ENCODE peak calls at places on chromosomes 4 and X, in five cellular contexts. C is NB4, I is AG09309, S is cardiac fibroblast, H is fibroblast of pulmonary artery. G is an unnamed sample.

GRCh38 chrX:9134341-9134740 is 100.4 kb upstream of the FAM9B start:
- DNase-seq in C (no peak), I (no peak), S (no peak), H (no peak), G (no peak)

GRCh38 chr4:111136438-111136837 is 513.6 kb upstream of the PITX2 start:
- DNase-seq in C (peak; percentile 8), I (peak; percentile 55), S (peak; percentile 5), H (peak; percentile 4), G (peak; percentile 61)

GRCh38 chrX:152897216-152898144 is at the start of gene ZNF185:
- DNase-seq in C (no peak), I (no peak), S (peak; percentile 38), H (peak; percentile 22), G (no peak)

GRCh38 chrX:154986826-154987575 is 35.5 kb downstream of the F8 start:
- DNase-seq in C (peak; percentile 8), I (no peak), S (peak; percentile 52), H (peak; percentile 48), G (peak; percentile 2)

GRCh38 chr4:83320548-83320947 is 14.1 kb downstream of the HPSE start:
- DNase-seq in C (peak; percentile 95), I (no peak), S (peak; percentile 68), H (peak; percentile 65), G (peak; percentile 74)

GRCh38 chr4:110970642-110971041 is 347.8 kb upstream of the PITX2 start:
- DNase-seq in C (peak; percentile 69), I (no peak), S (peak; percentile 48), H (peak; percentile 23), G (peak; percentile 74)

GRCh38 chr4:152259866-152260265 is 276.0 kb downstream of the FBXW7 start:
- DNase-seq in C (no peak), I (peak; percentile 70), S (no peak), H (peak; percentile 20), G (peak; percentile 87)

GRCh38 chr4:17702666-17703065 is 78.8 kb downstream of the FAM184B start:
- DNase-seq in C (no peak), I (no peak), S (no peak), H (no peak), G (no peak)

GRCh38 chr4:168699224-168699878 is 202.5 kb downstream of the PALLD start:
- DNase-seq in C (no peak), I (no peak), S (no peak), H (no peak), G (no peak)

GRCh38 chrX:104659037-104659744 is 93.2 kb downstream of the IL1RAPL2 start:
- DNase-seq in C (no peak), I (no peak), S (peak; percentile 21), H (peak; percentile 5), G (peak; percentile 10)

GRCh38 chr4:53039741-53040458 is 177.8 kb downstream of the RASL11B start:
- DNase-seq in C (peak; percentile 72), I (no peak), S (no peak), H (no peak), G (no peak)

GRCh38 chr4:62204136-62204535 is 1004.0 kb downstream of the ADGRL3 start:
- DNase-seq in C (no peak), I (no peak), S (no peak), H (no peak), G (no peak)

GRCh38 chr4:171928336-171928735 is 115.1 kb downstream of the GALNTL6 start:
- DNase-seq in C (no peak), I (no peak), S (no peak), H (no peak), G (no peak)

GRCh38 chrX:110015915-110016314 is 13.0 kb downstream of the TMEM164 start:
- DNase-seq in C (no peak), I (no peak), S (no peak), H (no peak), G (no peak)

GRCh38 chr4:87423313-87424031 is 1.1 kb downstream of the NUDT9 start:
- DNase-seq in C (peak; percentile 30), I (no peak), S (no peak), H (no peak), G (peak; percentile 34)

GRCh38 chr4:99852199-99852718 is 35.6 kb downstream of the DAPP1 start:
- DNase-seq in C (no peak), I (no peak), S (no peak), H (no peak), G (no peak)

GRCh38 chrX:39854772-39855747 is 242.7 kb downstream of the BCOR start:
- DNase-seq in C (peak; percentile 88), I (no peak), S (no peak), H (no peak), G (no peak)

GRCh38 chrX:68874076-68874475 is 45.3 kb downstream of the EFNB1 start:
- DNase-seq in C (no peak), I (no peak), S (no peak), H (no peak), G (no peak)

GRCh38 chr4:187444061-187444460 is 551.5 kb upstream of the ZFP42 start:
- DNase-seq in C (no peak), I (no peak), S (no peak), H (no peak), G (no peak)

GRCh38 chr4:8238061-8238511 is 31.5 kb upstream of the HTRA3 start:
- DNase-seq in C (no peak), I (no peak), S (no peak), H (no peak), G (no peak)

GRCh38 chr4:3836802-3837601 is 70.8 kb downstream of the ADRA2C start:
- DNase-seq in C (peak; percentile 38), I (no peak), S (no peak), H (no peak), G (no peak)

GRCh38 chr4:137065306-137065705 is 467.0 kb downstream of the PCDH18 start:
- DNase-seq in C (no peak), I (no peak), S (peak; percentile 41), H (peak; percentile 30), G (peak; percentile 6)

GRCh38 chr4:24979554-24979953 is 51.2 kb downstream of the LGI2 start:
- DNase-seq in C (peak; percentile 79), I (no peak), S (peak; percentile 74), H (peak; percentile 87), G (peak; percentile 50)

DNA sequence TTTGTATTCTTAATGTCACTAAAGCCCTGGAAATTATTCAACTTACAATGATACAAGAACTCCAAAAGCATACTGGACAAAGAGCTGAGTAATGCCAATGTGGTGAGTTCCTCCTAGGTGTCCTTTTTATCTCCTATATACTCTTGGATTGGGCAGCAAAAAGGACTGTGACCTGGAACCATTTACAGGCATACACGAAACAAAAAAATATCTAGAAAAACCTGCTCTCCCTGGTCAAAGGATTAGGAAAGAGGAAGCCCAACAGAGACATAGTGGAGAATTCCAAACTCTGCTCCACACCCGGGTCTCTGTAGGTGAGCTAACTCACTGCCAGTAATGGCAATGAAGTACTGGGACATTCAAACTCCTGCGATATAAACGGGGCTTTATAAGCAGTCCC is 25.3 kb downstream of the SULT1B1 start:
- DNase-seq in C (no peak), I (no peak), S (no peak), H (no peak), G (no peak)
- H3K4me3 ChIP-seq in C (no peak overlapping the region), I (no peak overlapping the region), S (no peak overlapping the region), H (no peak overlapping the region), G (no peak overlapping the region)

GRCh38 chr4:173345648-173346047 is 11.5 kb upstream of the HMGB2 start:
- DNase-seq in C (no peak), I (no peak), S (no peak), H (no peak), G (no peak)
- H3K4me3 ChIP-seq in C (no peak overlapping the region), I (no peak overlapping the region), S (no peak overlapping the region), H (no peak overlapping the region), G (no peak overlapping the region)

GRCh38 chrX:102155806-102156179 is at the start of gene BEX5:
- DNase-seq in C (no peak), I (no peak), S (no peak), H (no peak), G (peak; percentile 5)
- H3K4me3 ChIP-seq in C (no peak within 1 kb of the TSS), I (peak within 1 kb of the TSS; percentile 27), S (no peak within 1 kb of the TSS), H (no peak within 1 kb of the TSS), G (no peak within 1 kb of the TSS)

DNA sequence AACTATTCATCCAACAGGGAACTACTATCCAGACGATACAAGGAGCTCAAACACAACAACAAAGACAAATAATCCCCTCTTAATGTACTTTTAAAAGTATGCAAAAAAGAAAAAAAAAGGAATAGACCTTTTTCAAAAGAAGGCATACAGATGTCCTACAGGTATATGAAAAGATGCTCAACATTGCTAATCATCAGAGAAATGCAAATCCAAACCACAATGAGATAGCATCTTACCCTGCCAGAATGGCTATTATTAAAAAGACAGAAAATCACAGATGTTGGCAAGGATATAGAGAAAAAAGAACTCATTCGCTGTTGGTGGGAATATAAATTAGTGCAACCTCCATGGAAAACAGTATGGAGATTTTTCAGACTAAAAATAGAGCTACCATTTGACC is 67.1 kb upstream of the ENPP6 start:
- DNase-seq in C (no peak), I (no peak), S (no peak), H (no peak), G (no peak)
- H3K4me3 ChIP-seq in C (no peak overlapping the region), I (no peak overlapping the region), S (no peak overlapping the region), H (no peak overlapping the region), G (no peak overlapping the region)

GRCh38 chrX:143633530-143634372 is 2.1 kb downstream of the SLITRK4 start:
- DNase-seq in C (no peak), I (no peak), S (peak; percentile 8), H (no peak), G (no peak)

GRCh38 chrX:143634373-143634685 is 1.6 kb downstream of the SLITRK4 start:
- DNase-seq in C (no peak), I (no peak), S (no peak), H (no peak), G (no peak)

GRCh38 chrX:143634701-143635442 is 1.0 kb downstream of the SLITRK4 start:
- DNase-seq in C (no peak), I (no peak), S (peak; percentile 47), H (no peak), G (no peak)

GRCh38 chrX:143632625-143633387 is 3.1 kb downstream of the SLITRK4 start:
- DNase-seq in C (peak; percentile 47), I (no peak), S (peak; percentile 76), H (peak; percentile 71), G (peak; percentile 7)

GRCh38 chrX:143635915-143636314 is at the start of gene SLITRK4:
- DNase-seq in C (no peak), I (no peak), S (peak; percentile 76), H (peak; percentile 63), G (no peak)
- H3K4me3 ChIP-seq in C (no peak within 1 kb of the TSS), I (no peak within 1 kb of the TSS), S (peak within 1 kb of the TSS; percentile 56), H (peak within 1 kb of the TSS; percentile 60), G (no peak within 1 kb of the TSS)

GRCh38 chr4:54744487-54744886 is 86.7 kb downstream of the KIT start:
- DNase-seq in C (no peak), I (no peak), S (no peak), H (no peak), G (no peak)

GRCh38 chr4:54743562-54743961 is 85.8 kb downstream of the KIT start:
- DNase-seq in C (no peak), I (no peak), S (no peak), H (no peak), G (no peak)

GRCh38 chr4:54742636-54743399 is 85.1 kb downstream of the KIT start:
- DNase-seq in C (peak; percentile 30), I (no peak), S (no peak), H (no peak), G (no peak)

GRCh38 chr4:54737421-54737820 is 79.7 kb downstream of the KIT start:
- DNase-seq in C (no peak), I (no peak), S (no peak), H (no peak), G (no peak)

GRCh38 chr4:54741161-54741560 is 83.4 kb downstream of the KIT start:
- DNase-seq in C (no peak), I (no peak), S (no peak), H (no peak), G (no peak)
- H3K4me3 ChIP-seq in C (no peak overlapping the region), I (no peak overlapping the region), S (no peak overlapping the region), H (no peak overlapping the region), G (no peak overlapping the region)

G was measured in fibroblast of mammary gland.